ENCODE peak calls at places on chromosomes 12 and 14, in nine cellular contexts. One of them, this sample, is unnamed.

GRCh38 chr12:10968765-10969456 is 17.8 kb downstream of the TAS2R50 start:
- DNase-seq in fibroblast of pulmonary artery: peak
- DNase-seq in lower lobe of right lung: peak
- DNase-seq in IMR-90: peak
- DNase-seq in transverse colon: no peak
- DNase-seq in heart right ventricle: peak
- DNase-seq in GM20000: no peak
- DNase-seq in breast epithelium: no peak
- DNase-seq in mammary epithelial cell: peak
- DNase-seq in this sample: peak

GRCh38 chr12:114164354-114164753 is 198.2 kb upstream of the RBM19 start:
- DNase-seq in fibroblast of pulmonary artery: no peak
- DNase-seq in lower lobe of right lung: no peak
- DNase-seq in IMR-90: no peak
- DNase-seq in transverse colon: no peak
- DNase-seq in heart right ventricle: no peak
- DNase-seq in GM20000: no peak
- DNase-seq in breast epithelium: no peak
- DNase-seq in mammary epithelial cell: no peak
- DNase-seq in this sample: no peak

GRCh38 chr14:51533160-51533559 is 118.5 kb upstream of the FRMD6 start:
- DNase-seq in fibroblast of pulmonary artery: no peak
- DNase-seq in lower lobe of right lung: no peak
- DNase-seq in IMR-90: peak
- DNase-seq in transverse colon: no peak
- DNase-seq in heart right ventricle: no peak
- DNase-seq in GM20000: no peak
- DNase-seq in breast epithelium: no peak
- DNase-seq in mammary epithelial cell: peak
- DNase-seq in this sample: peak

GRCh38 chr12:79266511-79267129 is 402.0 kb downstream of the SYT1 start:
- DNase-seq in fibroblast of pulmonary artery: no peak
- DNase-seq in lower lobe of right lung: no peak
- DNase-seq in IMR-90: no peak
- DNase-seq in transverse colon: no peak
- DNase-seq in heart right ventricle: no peak
- DNase-seq in GM20000: no peak
- DNase-seq in breast epithelium: no peak
- DNase-seq in mammary epithelial cell: no peak
- DNase-seq in this sample: no peak

GRCh38 chr14:64324461-64325255 is 30.5 kb upstream of the ESR2 start:
- DNase-seq in fibroblast of pulmonary artery: peak
- DNase-seq in lower lobe of right lung: no peak
- DNase-seq in IMR-90: peak
- DNase-seq in transverse colon: no peak
- DNase-seq in heart right ventricle: no peak
- DNase-seq in GM20000: no peak
- DNase-seq in breast epithelium: no peak
- DNase-seq in mammary epithelial cell: no peak
- DNase-seq in this sample: peak

GRCh38 chr14:104101086-104101621 is 15.7 kb downstream of the ASPG start:
- DNase-seq in fibroblast of pulmonary artery: no peak
- DNase-seq in lower lobe of right lung: peak
- DNase-seq in IMR-90: no peak
- DNase-seq in transverse colon: peak
- DNase-seq in heart right ventricle: peak
- DNase-seq in GM20000: no peak
- DNase-seq in breast epithelium: peak
- DNase-seq in mammary epithelial cell: no peak
- DNase-seq in this sample: peak

GRCh38 chr14:64440494-64440893 is 24.8 kb upstream of the AKAP5 start:
- DNase-seq in fibroblast of pulmonary artery: peak
- DNase-seq in lower lobe of right lung: no peak
- DNase-seq in IMR-90: peak
- DNase-seq in transverse colon: no peak
- DNase-seq in heart right ventricle: no peak
- DNase-seq in GM20000: no peak
- DNase-seq in breast epithelium: no peak
- DNase-seq in mammary epithelial cell: no peak
- DNase-seq in this sample: no peak

GRCh38 chr12:20280515-20280914 is 87.8 kb upstream of the PDE3A start:
- DNase-seq in fibroblast of pulmonary artery: peak
- DNase-seq in lower lobe of right lung: no peak
- DNase-seq in IMR-90: no peak
- DNase-seq in transverse colon: no peak
- DNase-seq in heart right ventricle: no peak
- DNase-seq in GM20000: no peak
- DNase-seq in breast epithelium: no peak
- DNase-seq in mammary epithelial cell: no peak
- DNase-seq in this sample: no peak

GRCh38 chr14:61582815-61583214 is 112.5 kb upstream of the HIF1A start:
- DNase-seq in fibroblast of pulmonary artery: no peak
- DNase-seq in lower lobe of right lung: no peak
- DNase-seq in IMR-90: no peak
- DNase-seq in transverse colon: no peak
- DNase-seq in heart right ventricle: no peak
- DNase-seq in GM20000: no peak
- DNase-seq in breast epithelium: no peak
- DNase-seq in mammary epithelial cell: no peak
- DNase-seq in this sample: no peak

GRCh38 chr12:76143343-76144252 is 59.1 kb upstream of the NAP1L1 start:
- DNase-seq in fibroblast of pulmonary artery: no peak
- DNase-seq in lower lobe of right lung: no peak
- DNase-seq in IMR-90: no peak
- DNase-seq in transverse colon: peak
- DNase-seq in heart right ventricle: no peak
- DNase-seq in GM20000: peak
- DNase-seq in breast epithelium: no peak
- DNase-seq in mammary epithelial cell: no peak
- DNase-seq in this sample: no peak

GRCh38 chr14:89481167-89481566 is 64.1 kb upstream of the FOXN3 start:
- DNase-seq in fibroblast of pulmonary artery: no peak
- DNase-seq in lower lobe of right lung: no peak
- DNase-seq in IMR-90: no peak
- DNase-seq in transverse colon: no peak
- DNase-seq in heart right ventricle: peak
- DNase-seq in GM20000: no peak
- DNase-seq in breast epithelium: no peak
- DNase-seq in mammary epithelial cell: no peak
- DNase-seq in this sample: no peak

GRCh38 chr14:58298477-58298879 is at the start of gene ARID4A:
- DNase-seq in fibroblast of pulmonary artery: no peak
- DNase-seq in lower lobe of right lung: peak
- DNase-seq in IMR-90: no peak
- DNase-seq in transverse colon: peak
- DNase-seq in heart right ventricle: peak
- DNase-seq in GM20000: no peak
- DNase-seq in breast epithelium: peak
- DNase-seq in mammary epithelial cell: no peak
- DNase-seq in this sample: no peak

GRCh38 chr14:24944800-24945199 is 105.1 kb downstream of the STXBP6 start:
- DNase-seq in fibroblast of pulmonary artery: no peak
- DNase-seq in lower lobe of right lung: no peak
- DNase-seq in IMR-90: no peak
- DNase-seq in transverse colon: no peak
- DNase-seq in heart right ventricle: no peak
- DNase-seq in GM20000: no peak
- DNase-seq in breast epithelium: no peak
- DNase-seq in mammary epithelial cell: no peak
- DNase-seq in this sample: no peak

GRCh38 chr14:77478029-77478428 is 20.1 kb downstream of the AHSA1 start:
- DNase-seq in fibroblast of pulmonary artery: no peak
- DNase-seq in lower lobe of right lung: no peak
- DNase-seq in IMR-90: no peak
- DNase-seq in transverse colon: no peak
- DNase-seq in heart right ventricle: no peak
- DNase-seq in GM20000: no peak
- DNase-seq in breast epithelium: no peak
- DNase-seq in mammary epithelial cell: no peak
- DNase-seq in this sample: no peak
- TF ChIP-seq CTCF in fibroblast of pulmonary artery: no peak
- TF ChIP-seq CTCF in lower lobe of right lung: no peak
- TF ChIP-seq CTCF in IMR-90: no peak
- TF ChIP-seq CTCF in transverse colon: no peak
- TF ChIP-seq CTCF in heart right ventricle: no peak
- TF ChIP-seq CTCF in GM20000: no peak
- TF ChIP-seq CTCF in breast epithelium: no peak
- TF ChIP-seq CTCF in mammary epithelial cell: no peak
- TF ChIP-seq CTCF in this sample: no peak

GRCh38 chr14:68771631-68772030 is 21.2 kb downstream of the ZFP36L1 start:
- DNase-seq in fibroblast of pulmonary artery: no peak
- DNase-seq in lower lobe of right lung: no peak
- DNase-seq in IMR-90: no peak
- DNase-seq in transverse colon: no peak
- DNase-seq in heart right ventricle: peak
- DNase-seq in GM20000: no peak
- DNase-seq in breast epithelium: no peak
- DNase-seq in mammary epithelial cell: no peak
- DNase-seq in this sample: no peak

GRCh38 chr14:68772761-68773381 is 20.0 kb downstream of the ZFP36L1 start:
- DNase-seq in fibroblast of pulmonary artery: no peak
- DNase-seq in lower lobe of right lung: no peak
- DNase-seq in IMR-90: no peak
- DNase-seq in transverse colon: no peak
- DNase-seq in heart right ventricle: no peak
- DNase-seq in GM20000: no peak
- DNase-seq in breast epithelium: no peak
- DNase-seq in mammary epithelial cell: no peak
- DNase-seq in this sample: no peak

GRCh38 chr14:68774771-68775613 is 17.9 kb downstream of the ZFP36L1 start:
- DNase-seq in fibroblast of pulmonary artery: no peak
- DNase-seq in lower lobe of right lung: no peak
- DNase-seq in IMR-90: peak
- DNase-seq in transverse colon: no peak
- DNase-seq in heart right ventricle: no peak
- DNase-seq in GM20000: no peak
- DNase-seq in breast epithelium: no peak
- DNase-seq in mammary epithelial cell: peak
- DNase-seq in this sample: peak

GRCh38 chr14:68777644-68778043 is 15.2 kb downstream of the ZFP36L1 start:
- DNase-seq in fibroblast of pulmonary artery: no peak
- DNase-seq in lower lobe of right lung: no peak
- DNase-seq in IMR-90: no peak
- DNase-seq in transverse colon: no peak
- DNase-seq in heart right ventricle: no peak
- DNase-seq in GM20000: no peak
- DNase-seq in breast epithelium: no peak
- DNase-seq in mammary epithelial cell: no peak
- DNase-seq in this sample: no peak

DNA sequence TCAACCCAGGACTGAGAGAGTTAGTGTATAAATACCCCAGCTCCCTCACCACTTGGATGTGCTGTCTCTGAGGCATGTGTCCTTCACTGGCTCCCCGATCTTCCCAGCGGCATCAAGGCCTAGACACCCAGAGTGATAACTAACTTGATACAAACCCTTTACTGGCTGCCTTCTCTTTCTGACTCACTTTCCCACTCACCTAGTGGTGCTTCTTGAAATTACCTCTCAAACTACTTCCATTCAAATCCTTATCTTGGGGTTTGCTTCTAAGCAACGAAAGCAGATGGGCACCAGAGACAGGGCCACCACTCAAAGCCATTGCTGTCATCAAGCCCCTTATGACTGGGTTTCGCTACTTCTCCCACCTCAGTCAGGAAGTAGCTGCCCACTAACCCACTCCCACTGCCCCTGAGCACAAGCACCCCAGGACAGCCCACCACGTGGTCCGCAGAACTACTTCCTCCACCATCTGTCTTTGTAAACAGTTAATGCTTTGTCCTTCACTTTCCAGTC is 17.2 kb downstream of the ZFP36L1 start:
- DNase-seq in fibroblast of pulmonary artery: no peak
- DNase-seq in lower lobe of right lung: no peak
- DNase-seq in IMR-90: no peak
- DNase-seq in transverse colon: no peak
- DNase-seq in heart right ventricle: no peak
- DNase-seq in GM20000: no peak
- DNase-seq in breast epithelium: no peak
- DNase-seq in mammary epithelial cell: no peak
- DNase-seq in this sample: no peak
- TF ChIP-seq CTCF in fibroblast of pulmonary artery: no peak
- TF ChIP-seq CTCF in lower lobe of right lung: no peak
- TF ChIP-seq CTCF in IMR-90: no peak
- TF ChIP-seq CTCF in transverse colon: no peak
- TF ChIP-seq CTCF in heart right ventricle: no peak
- TF ChIP-seq CTCF in GM20000: no peak
- TF ChIP-seq CTCF in breast epithelium: peak
- TF ChIP-seq CTCF in mammary epithelial cell: no peak
- TF ChIP-seq CTCF in this sample: peak

DNA sequence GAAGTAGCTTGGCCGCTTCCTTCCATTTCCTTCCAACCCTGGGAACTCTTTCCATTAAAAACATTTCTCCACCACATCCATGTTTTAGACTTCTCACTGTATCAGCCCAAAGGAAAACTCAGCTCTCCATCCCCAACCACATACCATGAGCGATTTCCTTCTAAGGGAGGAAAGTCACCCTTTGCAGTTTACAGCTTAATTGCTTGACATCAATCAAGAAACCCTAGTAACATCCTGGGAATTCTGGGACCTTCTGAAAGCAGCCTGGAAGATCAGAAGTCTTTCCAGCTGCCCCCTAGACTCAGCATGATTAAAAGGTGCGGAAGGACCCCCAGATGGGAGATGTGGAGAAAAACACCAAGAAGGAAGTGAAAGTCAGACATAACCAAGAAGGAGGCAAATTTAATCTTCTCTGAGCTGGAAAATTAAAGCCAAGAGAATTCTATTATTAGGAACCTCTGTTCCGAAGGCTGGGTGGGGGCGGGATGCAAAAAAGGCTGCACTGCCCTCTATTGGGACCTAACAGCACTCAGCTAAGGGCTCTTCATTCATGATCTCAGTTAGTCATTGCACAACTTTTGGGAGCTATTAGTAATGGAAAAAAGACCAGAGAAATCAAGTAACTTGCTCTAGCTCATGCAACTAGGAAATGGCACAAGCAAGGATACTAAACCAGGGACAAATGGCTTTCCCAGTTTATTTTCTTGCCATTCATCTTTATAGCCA is 73.2 kb upstream of the PLXNC1 start:
- DNase-seq in fibroblast of pulmonary artery: peak
- DNase-seq in lower lobe of right lung: peak
- DNase-seq in IMR-90: peak
- DNase-seq in transverse colon: peak
- DNase-seq in heart right ventricle: peak
- DNase-seq in GM20000: peak
- DNase-seq in breast epithelium: peak
- DNase-seq in mammary epithelial cell: peak
- DNase-seq in this sample: peak
- TF ChIP-seq CTCF in fibroblast of pulmonary artery: peak
- TF ChIP-seq CTCF in lower lobe of right lung: peak
- TF ChIP-seq CTCF in IMR-90: peak
- TF ChIP-seq CTCF in transverse colon: peak
- TF ChIP-seq CTCF in heart right ventricle: peak
- TF ChIP-seq CTCF in GM20000: peak
- TF ChIP-seq CTCF in breast epithelium: peak
- TF ChIP-seq CTCF in mammary epithelial cell: peak
- TF ChIP-seq CTCF in this sample: peak

DNA sequence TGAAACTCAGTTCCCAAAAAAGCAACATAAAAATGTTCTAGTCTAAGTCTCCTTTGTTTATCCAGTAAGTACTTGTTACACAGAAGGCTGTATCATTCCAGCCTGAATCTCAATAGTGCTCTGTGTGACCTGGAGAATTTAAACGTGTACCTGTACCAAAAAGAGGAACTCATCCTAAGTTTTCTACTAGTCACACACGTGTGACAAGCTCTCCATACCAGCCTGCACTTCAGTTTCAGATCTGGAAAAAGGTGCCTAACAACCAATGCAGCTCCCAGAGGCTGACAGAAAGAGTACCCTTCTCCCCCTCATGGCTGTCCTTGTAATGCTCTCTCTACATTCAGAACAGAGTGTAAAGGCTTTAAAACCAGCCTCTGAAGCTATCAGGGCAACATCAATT is 27.4 kb downstream of the PPM1H start:
- DNase-seq in fibroblast of pulmonary artery: no peak
- DNase-seq in lower lobe of right lung: no peak
- DNase-seq in IMR-90: no peak
- DNase-seq in transverse colon: no peak
- DNase-seq in heart right ventricle: no peak
- DNase-seq in GM20000: no peak
- DNase-seq in breast epithelium: no peak
- DNase-seq in mammary epithelial cell: no peak
- DNase-seq in this sample: no peak
- TF ChIP-seq CTCF in fibroblast of pulmonary artery: no peak
- TF ChIP-seq CTCF in lower lobe of right lung: no peak
- TF ChIP-seq CTCF in IMR-90: no peak
- TF ChIP-seq CTCF in transverse colon: no peak
- TF ChIP-seq CTCF in heart right ventricle: no peak
- TF ChIP-seq CTCF in GM20000: no peak
- TF ChIP-seq CTCF in breast epithelium: no peak
- TF ChIP-seq CTCF in mammary epithelial cell: no peak
- TF ChIP-seq CTCF in this sample: no peak

This sample was measured in MCF 10A.